ENCODE peak calls at places on chromosome 22, in four cellular contexts. W, P, D and Q are unnamed samples.

GRCh38 chr22:30195245-30196140 is 51.1 kb downstream of the LIF start:
- DNase-seq in W (no peak), P (no peak), D (peak; percentile 64), Q (peak; percentile 100)

GRCh38 chr22:48091060-48091650 is 1328.7 kb downstream of the TBC1D22A start:
- DNase-seq in W (no peak), P (no peak), D (no peak), Q (no peak)

GRCh38 chr22:22770881-22771280 is 116.7 kb upstream of the IGLL5 start:
- DNase-seq in W (no peak), P (no peak), D (no peak), Q (no peak)

GRCh38 chr22:31135706-31136105 is 4.6 kb downstream of the PLA2G3 start:
- DNase-seq in W (no peak), P (no peak), D (no peak), Q (no peak)

GRCh38 chr22:41762980-41763779 is 37.3 kb upstream of the CCDC134 start:
- DNase-seq in W (peak; percentile 71), P (peak; percentile 91), D (no peak), Q (no peak)

GRCh38 chr22:50250555-50251471 is at the start of gene HDAC10:
- DNase-seq in W (peak; percentile 83), P (peak; percentile 86), D (peak; percentile 74), Q (peak; percentile 85)

GRCh38 chr22:23240639-23241389 is 60.5 kb downstream of the BCR start:
- DNase-seq in W (no peak), P (peak; percentile 67), D (no peak), Q (no peak)

GRCh38 chr22:32502346-32502745 is 27.7 kb downstream of the FBXO7 start:
- DNase-seq in W (peak; percentile 64), P (peak; percentile 35), D (no peak), Q (no peak)

GRCh38 chr22:28835630-28836189 is 35.3 kb upstream of the XBP1 start:
- DNase-seq in W (no peak), P (no peak), D (no peak), Q (no peak)

GRCh38 chr22:44131412-44131811 is 49.3 kb upstream of the PARVG start:
- DNase-seq in W (no peak), P (no peak), D (no peak), Q (no peak)

GRCh38 chr22:23256986-23257888 is 76.9 kb downstream of the BCR start:
- DNase-seq in W (no peak), P (no peak), D (no peak), Q (peak; percentile 22)

GRCh38 chr22:47107431-47107830 is 345.0 kb downstream of the TBC1D22A start:
- DNase-seq in W (no peak), P (no peak), D (peak; percentile 88), Q (peak; percentile 75)

GRCh38 chr22:49425356-49425755 is 402.3 kb downstream of the BRD1 start:
- DNase-seq in W (no peak), P (no peak), D (no peak), Q (no peak)

GRCh38 chr22:40425082-40425481 is 54.7 kb downstream of the SGSM3 start:
- DNase-seq in W (no peak), P (no peak), D (no peak), Q (no peak)

GRCh38 chr22:17198188-17199130 is 20.8 kb downstream of the ADA2 start:
- DNase-seq in W (peak; percentile 90), P (peak; percentile 93), D (no peak), Q (peak; percentile 6)

GRCh38 chr22:17370036-17370765 is 941 bp downstream of the CECR2 start:
- DNase-seq in W (no peak), P (no peak), D (no peak), Q (peak; percentile 1)

GRCh38 chr22:46734830-46735453 is 3.1 kb downstream of the CERK start:
- DNase-seq in W (no peak), P (no peak), D (no peak), Q (peak; percentile 4)

GRCh38 chr22:50314455-50315288 is 7.2 kb upstream of the PLXNB2 start:
- DNase-seq in W (no peak), P (peak; percentile 61), D (no peak), Q (no peak)

GRCh38 chr22:17871726-17872458 is 97.6 kb upstream of the BID start:
- DNase-seq in W (no peak), P (no peak), D (no peak), Q (no peak)

GRCh38 chr22:18078329-18079041 is 695 bp downstream of the PEX26 start:
- DNase-seq in W (no peak), P (peak; percentile 38), D (peak; percentile 19), Q (peak; percentile 49)

GRCh38 chr22:17831527-17832251 is 57.4 kb upstream of the BID start:
- DNase-seq in W (no peak), P (no peak), D (no peak), Q (no peak)

GRCh38 chr22:27785818-27786217 is 15.7 kb downstream of the MN1 start:
- DNase-seq in W (no peak), P (no peak), D (no peak), Q (no peak)

GRCh38 chr22:25154686-25154999 is 45.0 kb upstream of the CRYBB3 start:
- DNase-seq in W (no peak), P (no peak), D (no peak), Q (no peak)

GRCh38 chr22:19121631-19122142 is 525 bp downstream of the DGCR2 start:
- DNase-seq in W (peak; percentile 24), P (peak; percentile 53), D (peak; percentile 7), Q (no peak)

GRCh38 chr22:20809538-20810185 is 35.7 kb downstream of the SERPIND1 start:
- DNase-seq in W (no peak), P (no peak), D (no peak), Q (no peak)

GRCh38 chr22:28027453-28028448 is 108.7 kb upstream of the PITPNB start:
- DNase-seq in W (no peak), P (no peak), D (no peak), Q (no peak)

GRCh38 chr22:37467556-37467955 is 18.6 kb downstream of the MFNG start:
- DNase-seq in W (no peak), P (no peak), D (no peak), Q (no peak)

GRCh38 chr22:41501209-41501608 is 32.3 kb downstream of the ACO2 start:
- DNase-seq in W (no peak), P (no peak), D (no peak), Q (no peak)

GRCh38 chr22:20238567-20239062 is 29.5 kb downstream of the RTN4R start:
- DNase-seq in W (peak; percentile 38), P (peak; percentile 92), D (no peak), Q (peak; percentile 9)

GRCh38 chr22:35378547-35379078 is 2.3 kb upstream of the HMOX1 start:
- DNase-seq in W (no peak), P (no peak), D (no peak), Q (no peak)

GRCh38 chr22:35377735-35378134 is 3.2 kb upstream of the HMOX1 start:
- DNase-seq in W (no peak), P (peak; percentile 58), D (no peak), Q (no peak)

GRCh38 chr22:35380013-35380412 is 883 bp upstream of the HMOX1 start:
- DNase-seq in W (no peak), P (no peak), D (peak; percentile 17), Q (peak; percentile 67)

GRCh38 chr22:35380537-35381423 is at the start of gene HMOX1:
- DNase-seq in W (peak; percentile 49), P (peak; percentile 81), D (peak; percentile 85), Q (peak; percentile 94)

GRCh38 chr22:35379146-35379993 is 1.5 kb upstream of the HMOX1 start:
- DNase-seq in W (no peak), P (no peak), D (no peak), Q (no peak)
- H4K91ac ChIP-seq in W (no peak overlapping the region), P (no peak overlapping the region), D (peak overlapping the region; percentile 79), Q (peak overlapping the region; percentile 58)

GRCh38 chr22:36327922-36328551 is 59.7 kb downstream of the MYH9 start:
- DNase-seq in W (no peak), P (no peak), D (peak; percentile 78), Q (no peak)

GRCh38 chr22:36330127-36330526 is 57.6 kb downstream of the MYH9 start:
- DNase-seq in W (no peak), P (no peak), D (no peak), Q (no peak)

GRCh38 chr22:36330655-36331305 is 57.0 kb downstream of the MYH9 start:
- DNase-seq in W (no peak), P (no peak), D (peak; percentile 63), Q (peak; percentile 85)

GRCh38 chr22:36329217-36330078 is 58.3 kb downstream of the MYH9 start:
- DNase-seq in W (peak; percentile 84), P (peak; percentile 97), D (peak; percentile 97), Q (peak; percentile 97)

DNA sequence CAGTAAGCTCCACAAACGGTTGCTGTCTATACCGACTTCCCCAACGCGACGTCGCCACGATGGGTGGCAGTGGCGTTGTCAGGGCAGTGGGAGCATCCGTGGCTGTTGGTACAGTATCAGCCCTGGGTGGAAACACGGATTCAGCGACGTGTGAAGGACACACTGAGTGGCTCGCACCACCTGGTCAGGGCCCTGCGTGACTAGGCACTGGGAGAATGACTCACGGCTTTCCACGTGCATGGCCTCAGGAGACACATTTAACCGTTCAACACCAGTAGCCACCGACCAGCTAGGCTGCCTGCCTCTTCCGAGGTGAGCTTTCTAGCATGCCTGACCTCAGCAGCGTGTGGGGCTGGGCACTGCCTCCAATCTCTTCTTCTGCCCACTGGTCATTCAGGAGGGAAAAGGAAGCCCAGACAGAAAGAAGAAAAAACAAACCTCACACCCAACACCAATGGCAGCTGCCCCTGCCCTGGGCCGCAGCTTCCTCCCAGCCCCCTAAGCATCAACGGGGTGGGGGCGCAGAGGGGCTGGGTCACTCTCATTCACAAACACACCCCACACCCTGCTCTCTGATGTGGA is 59.0 kb downstream of the MYH9 start:
- DNase-seq in W (no peak), P (no peak), D (peak; percentile 96), Q (peak; percentile 97)
- H3K23ac ChIP-seq in W (peak overlapping the region; percentile 29), P (no peak overlapping the region), D (peak overlapping the region; percentile 99), Q (no peak overlapping the region)

DNA sequence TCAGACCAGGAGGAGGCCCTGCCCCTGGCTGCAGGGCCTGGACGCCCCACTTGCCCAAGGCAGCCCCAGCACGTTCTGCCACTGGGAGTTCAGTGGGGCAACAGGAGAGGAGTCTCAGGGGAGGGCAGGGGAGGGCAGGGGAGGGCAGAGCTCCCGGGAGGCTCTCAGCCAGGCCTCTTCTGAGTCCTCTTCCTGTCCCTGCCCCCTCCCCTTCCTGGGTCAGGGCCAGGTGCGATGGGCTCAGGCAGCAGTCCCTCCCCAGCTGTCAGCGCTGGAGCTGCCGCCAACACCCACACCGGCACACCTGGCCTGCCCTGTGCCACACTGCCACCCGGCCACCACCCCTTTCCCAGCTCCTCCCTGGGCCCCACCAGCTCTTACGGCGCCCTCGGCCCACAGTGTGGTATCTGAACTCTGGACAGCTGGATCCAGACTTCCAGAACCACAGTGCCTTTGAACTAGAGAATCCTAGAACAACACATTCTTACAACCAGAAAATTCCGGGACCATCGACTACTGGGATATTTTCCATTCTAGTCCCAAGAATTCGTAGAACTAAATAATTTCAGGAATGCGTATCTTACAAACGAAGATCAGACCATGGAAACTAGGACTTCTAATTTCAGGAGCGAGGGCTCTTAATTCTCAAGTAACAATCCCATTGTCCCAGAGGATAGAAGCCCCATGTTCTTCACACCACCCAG is 21.8 kb downstream of the RPL3 start:
- DNase-seq in W (no peak), P (no peak), D (no peak), Q (peak; percentile 26)
- H4K91ac ChIP-seq in W (peak overlapping the region; percentile 81), P (no peak overlapping the region), D (no peak overlapping the region), Q (peak overlapping the region; percentile 96)

DNA sequence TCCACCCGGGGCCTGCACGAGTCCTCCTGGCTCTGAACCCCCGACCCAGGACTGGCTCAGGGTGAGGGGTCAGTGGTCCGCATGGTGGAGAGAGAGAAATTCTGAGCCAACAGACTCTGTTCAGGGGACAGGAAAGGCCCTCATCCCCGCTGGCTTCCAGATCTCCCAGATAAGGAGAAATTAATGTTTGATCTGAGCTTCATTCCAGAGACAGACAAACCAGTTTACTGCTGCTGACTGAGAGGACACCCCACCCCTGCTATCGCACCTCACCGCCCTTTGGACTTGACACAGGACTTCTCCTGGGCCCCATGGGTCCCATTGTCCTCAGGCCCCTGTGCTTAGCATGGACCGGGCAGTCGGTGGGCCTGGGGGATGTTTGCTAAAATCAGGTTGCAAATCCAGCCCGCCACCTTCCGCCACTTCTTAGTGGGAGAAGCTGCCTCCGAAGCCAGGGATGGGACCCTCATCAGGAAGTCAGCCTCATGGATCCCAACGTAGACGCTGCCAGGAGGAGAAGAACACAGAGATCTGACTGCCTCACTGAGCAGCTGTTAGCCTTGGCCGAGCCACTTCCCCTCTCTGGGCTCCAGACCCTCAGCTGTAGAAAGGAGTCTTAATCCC is 11.2 kb upstream of the UPK3A start:
- DNase-seq in W (no peak), P (no peak), D (no peak), Q (no peak)
- H3K23ac ChIP-seq in W (no peak overlapping the region), P (no peak overlapping the region), D (no peak overlapping the region), Q (no peak overlapping the region)